ENCODE peak calls at places on chromosomes 7 and 10, in ten cellular contexts. C is tibial artery, V is HL-60, A is substantia nigra, W is mesenchymal stem cell, G is neural progenitor cell, S is right lobe of liver, R is esophagus squamous epithelium, O is AG04450, N is IMR-90. K is an unnamed sample.
A peak's percentile ranks its signal among the peaks of the same experiment; 100 is the strongest.

GRCh38 chr10:79112898-79113431 is 44.2 kb downstream of the ZMIZ1 start:
- DNase-seq in C (peak; percentile 61), V (no peak), A (peak; percentile 37), S (no peak), N (peak; percentile 92), O (no peak), R (no peak), G (no peak), W (peak; percentile 72), K (peak; percentile 32)

GRCh38 chr10:101894266-101894665 is 50.7 kb upstream of the KCNIP2 start:
- DNase-seq in C (no peak), W (no peak), V (no peak), N (no peak), G (no peak), O (no peak), A (no peak), S (no peak), R (no peak), K (no peak)

GRCh38 chr7:45593877-45594276 is 19.7 kb downstream of the ADCY1 start:
- DNase-seq in G (no peak), R (no peak), N (no peak), A (no peak), S (no peak), C (no peak), V (no peak), W (no peak), O (no peak), K (no peak)

GRCh38 chr7:26156454-26157365 is 4.7 kb downstream of the NFE2L3 start:
- DNase-seq in N (peak; percentile 97), R (no peak), A (no peak), W (peak; percentile 96), C (no peak), V (no peak), O (peak; percentile 87), G (no peak), S (no peak), K (no peak)

GRCh38 chr7:66937940-66938339 is 16.9 kb downstream of the TMEM248 start:
- DNase-seq in O (no peak), W (no peak), N (no peak), C (no peak), G (no peak), S (no peak), R (no peak), V (no peak), A (no peak), K (no peak)

GRCh38 chr7:2231992-2232765 is 566 bp downstream of the MAD1L1 start:
- DNase-seq in O (no peak), C (no peak), A (no peak), R (no peak), W (peak; percentile 34), G (peak; percentile 77), V (peak; percentile 31), N (no peak), S (no peak), K (no peak)

GRCh38 chr10:70775679-70776454 is 9.3 kb downstream of the TBATA start:
- DNase-seq in S (no peak), C (no peak), G (no peak), W (no peak), V (no peak), R (no peak), O (no peak), N (no peak), A (no peak), K (no peak)

GRCh38 chr10:118698421-118698820 is 56.3 kb downstream of the CACUL1 start:
- DNase-seq in R (no peak), A (no peak), N (peak; percentile 72), G (no peak), W (peak; percentile 67), S (no peak), O (no peak), C (no peak), V (no peak), K (no peak)

GRCh38 chr10:69359089-69360025 is 57.4 kb downstream of the TACR2 start:
- DNase-seq in N (no peak), C (no peak), A (no peak), R (no peak), V (peak; percentile 80), G (no peak), W (peak; percentile 57), O (no peak), S (no peak), K (no peak)

GRCh38 chr10:133616371-133617130 is 10.0 kb downstream of the FRG2B start:
- DNase-seq in G (no peak), R (no peak), V (no peak), O (no peak), S (no peak), W (no peak), A (no peak), N (no peak), C (no peak), K (no peak)

GRCh38 chr10:133617196-133617595 is 9.4 kb downstream of the FRG2B start:
- DNase-seq in V (no peak), C (no peak), W (no peak), O (no peak), R (no peak), S (no peak), N (no peak), G (no peak), A (no peak), K (no peak)

GRCh38 chr10:133614830-133615580 is 11.6 kb downstream of the FRG2B start:
- DNase-seq in R (no peak), N (no peak), W (no peak), O (no peak), V (no peak), S (no peak), A (no peak), C (no peak), G (no peak), K (no peak)

GRCh38 chr10:133611079-133611478 is 15.5 kb downstream of the FRG2B start:
- DNase-seq in W (no peak), C (no peak), O (no peak), S (no peak), R (no peak), G (no peak), N (no peak), A (no peak), V (no peak), K (no peak)

GRCh38 chr10:133613699-133614098 is 12.9 kb downstream of the FRG2B start:
- DNase-seq in G (no peak), N (no peak), R (no peak), C (no peak), V (peak; percentile 12), S (no peak), A (no peak), O (no peak), W (no peak), K (no peak)
- H3K27ac ChIP-seq in G (no peak overlapping the region), N (no peak overlapping the region), R (no peak overlapping the region), C (no peak overlapping the region), V (no peak overlapping the region), S (no peak overlapping the region), A (no peak overlapping the region), O (no peak overlapping the region), W (no peak overlapping the region), K (no peak overlapping the region)

DNA sequence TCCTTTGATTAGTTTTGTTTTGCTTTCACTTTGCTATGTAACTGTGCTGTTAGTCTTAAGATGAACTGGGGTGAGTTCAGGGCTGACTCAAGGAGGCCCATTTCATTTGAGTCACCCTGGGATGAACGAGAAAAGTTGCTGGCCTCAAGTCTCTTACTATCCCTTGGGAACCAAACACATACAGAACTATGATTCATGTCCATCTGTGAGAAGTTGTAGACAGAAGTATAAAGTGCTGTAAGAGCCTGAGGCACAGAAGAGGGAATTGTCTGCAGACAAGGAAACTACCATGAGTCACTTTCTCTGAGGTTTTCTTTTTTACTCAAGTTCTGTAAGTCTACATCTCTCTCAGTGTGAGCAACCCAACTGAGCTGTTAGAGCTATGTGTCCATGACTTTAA is 179.8 kb upstream of the CSTF2T start:
- DNase-seq in A (no peak), R (no peak), W (peak; percentile 100), O (peak; percentile 91), V (no peak), C (peak; percentile 52), G (no peak), N (peak; percentile 100), S (no peak), K (no peak)
- H3K27ac ChIP-seq in A (no peak overlapping the region), R (peak overlapping the region; percentile 36), W (peak overlapping the region; percentile 23), O (peak overlapping the region; percentile 76), V (no peak overlapping the region), C (peak overlapping the region; percentile 30), G (peak overlapping the region; percentile 78), N (no peak overlapping the region), S (no peak overlapping the region), K (peak overlapping the region; percentile 49)

DNA sequence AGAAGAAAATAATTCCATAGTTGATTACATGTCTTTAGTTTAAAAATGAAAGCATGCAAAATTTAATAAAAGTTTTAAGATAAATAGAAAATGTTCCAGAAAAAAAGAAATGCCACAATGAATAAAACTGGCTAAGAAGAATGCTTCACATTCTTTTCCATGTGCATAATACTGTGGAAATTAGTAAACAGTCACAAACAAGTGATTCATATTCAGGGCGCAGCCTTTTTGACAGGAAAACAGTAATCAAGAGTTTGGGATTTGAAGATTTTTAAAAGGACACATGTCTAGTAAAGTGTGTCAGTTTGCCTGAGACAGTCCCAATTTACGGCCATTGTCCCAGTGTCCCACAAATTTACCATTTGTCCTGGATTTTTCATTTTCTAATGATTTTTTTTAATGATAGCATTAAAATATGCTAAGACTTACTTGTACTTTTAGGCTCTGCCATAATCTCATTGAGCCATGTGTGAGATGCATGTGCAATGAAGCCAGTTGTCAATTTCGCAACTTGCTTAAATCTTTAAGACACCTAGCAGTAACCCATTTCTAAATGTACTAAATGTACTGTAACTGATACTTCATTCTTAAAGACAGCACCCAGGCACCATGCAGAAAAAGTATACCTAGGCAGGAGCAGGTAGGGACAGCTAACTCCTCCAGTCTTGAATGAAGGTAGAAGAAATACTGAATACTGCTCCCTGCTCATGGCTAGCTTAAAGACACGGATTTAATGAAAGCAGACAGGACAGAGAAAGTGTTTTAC is 46.9 kb downstream of the ZNF438 start:
- DNase-seq in R (no peak), O (no peak), C (no peak), W (peak; percentile 59), N (no peak), G (no peak), V (peak; percentile 42), S (no peak), A (no peak), K (no peak)
- H3K27ac ChIP-seq in R (no peak overlapping the region), O (no peak overlapping the region), C (peak overlapping the region; percentile 15), W (no peak overlapping the region), N (peak overlapping the region; percentile 88), G (no peak overlapping the region), V (peak overlapping the region; percentile 29), S (no peak overlapping the region), A (no peak overlapping the region), K (no peak overlapping the region)

DNA sequence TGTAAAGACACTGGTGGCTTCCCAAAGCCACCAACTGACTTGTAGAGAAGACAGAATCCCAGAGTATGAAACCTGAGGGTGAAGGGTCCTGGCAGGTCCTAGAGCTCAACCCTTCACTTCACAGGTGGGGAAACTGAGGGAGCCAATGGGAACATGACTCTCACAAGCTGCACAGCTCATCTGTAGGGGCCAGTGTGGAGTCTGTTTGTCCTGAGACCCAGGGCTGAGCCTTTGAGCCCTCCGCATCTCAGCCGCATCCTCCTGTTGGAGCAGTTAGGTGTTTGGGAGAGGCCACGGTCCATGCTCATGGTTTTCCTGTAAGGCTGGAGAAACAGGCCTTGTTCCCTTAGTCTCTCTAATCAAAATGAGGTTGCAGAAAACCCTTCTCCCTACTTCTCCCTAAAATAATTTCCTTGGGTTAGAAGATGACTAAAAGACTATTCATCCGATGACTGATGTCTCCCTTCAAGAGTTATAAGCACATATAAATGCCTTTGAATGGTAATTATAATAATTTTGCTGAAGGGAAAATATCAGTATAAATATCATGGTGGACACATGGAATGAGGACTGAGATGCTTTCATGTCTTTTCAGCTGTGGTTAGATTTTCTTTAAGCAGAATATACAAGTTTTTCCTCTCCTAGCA is 10.3 kb downstream of the HTRA1 start:
- DNase-seq in O (no peak), W (no peak), G (no peak), A (no peak), N (peak; percentile 56), S (no peak), C (no peak), V (no peak), R (no peak), K (no peak)
- H3K27ac ChIP-seq in O (no peak overlapping the region), W (no peak overlapping the region), G (no peak overlapping the region), A (peak overlapping the region; percentile 11), N (no peak overlapping the region), S (no peak overlapping the region), C (no peak overlapping the region), V (no peak overlapping the region), R (no peak overlapping the region), K (no peak overlapping the region)

K was measured in heart right ventricle.